ENCODE peak calls at places on chromosomes 7 and 10, in six cellular contexts. J is fibroblast of the aortic adventitia, L is neural progenitor cell, U is ovary, P is RWPE2, V is tibial artery. C is an unnamed sample.

GRCh38 chr7:127582361-127582760 is 3.0 kb downstream of the GCC1 start:
- DNase-seq in V (no peak), U (peak), L (no peak), J (peak), P (no peak), C (no peak)

GRCh38 chr7:145152589-145152988 is 316.7 kb upstream of the TPK1 start:
- DNase-seq in J (no peak), U (no peak), L (peak), P (no peak), V (no peak), C (no peak)

GRCh38 chr7:129149546-129149945 is 5.0 kb downstream of the TSPAN33 start:
- DNase-seq in U (no peak), P (no peak), J (no peak), L (no peak), V (no peak), C (no peak)

GRCh38 chr10:52319926-52320325 is 5.8 kb downstream of the DKK1 start:
- DNase-seq in V (no peak), P (no peak), J (peak), L (no peak), U (no peak), C (no peak)

GRCh38 chr7:132205515-132205914 is 370.8 kb downstream of the PLXNA4 start:
- DNase-seq in P (no peak), U (no peak), V (no peak), J (no peak), L (no peak), C (no peak)

GRCh38 chr7:39212881-39213280 is 235.2 kb downstream of the POU6F2 start:
- DNase-seq in J (no peak), L (no peak), U (no peak), V (no peak), P (no peak), C (no peak)

GRCh38 chr10:88979153-88979562 is 11.4 kb upstream of the FAS start:
- DNase-seq in L (peak), U (peak), P (no peak), J (peak), V (peak), C (no peak)

GRCh38 chr10:84296071-84296981 is 32.1 kb upstream of the CCSER2 start:
- DNase-seq in V (peak), J (peak), U (no peak), L (no peak), P (no peak), C (no peak)

GRCh38 chr10:113297226-113297625 is 255.6 kb upstream of the HABP2 start:
- DNase-seq in L (no peak), J (no peak), U (no peak), P (no peak), V (no peak), C (no peak)
- TF ChIP-seq CTCF in L (no peak), J (no peak), U (no peak), P (no peak), V (no peak), C (no peak)

DNA sequence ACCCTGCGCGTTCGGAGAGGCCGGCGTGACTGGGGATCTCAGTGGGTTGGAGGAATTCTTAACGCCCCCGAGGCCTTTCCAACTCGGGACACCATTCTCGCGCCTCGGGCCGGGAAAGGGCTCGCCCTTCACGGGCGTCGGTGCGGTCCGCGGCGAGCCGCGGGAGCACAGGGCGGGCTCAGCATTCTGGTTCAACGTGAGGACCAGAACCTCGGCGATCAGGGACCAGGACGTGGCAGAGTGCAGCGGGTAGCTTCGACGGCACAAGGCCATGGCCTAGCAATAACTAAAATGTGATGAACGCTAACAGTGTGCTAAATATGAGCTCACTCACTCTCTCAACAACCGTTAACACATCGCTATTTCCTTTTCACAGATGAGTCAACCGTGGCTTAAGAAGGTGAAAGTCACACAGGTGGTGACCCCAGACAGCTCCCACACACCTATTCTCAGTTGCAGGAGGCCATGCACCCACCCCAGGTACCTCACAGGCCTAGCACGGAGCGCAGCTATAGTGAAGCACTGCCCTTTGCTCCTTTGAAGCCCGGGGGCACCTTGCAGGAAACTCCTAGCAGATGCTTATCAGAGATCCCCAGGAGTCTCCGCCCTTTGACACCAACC is 4.5 kb upstream of the EMX2 start:
- DNase-seq in V (no peak), L (no peak), P (no peak), U (no peak), J (no peak), C (peak)
- H3K4me3 ChIP-seq in V (peak), L (peak), P (no peak), U (peak), J (peak), C (no peak)

DNA sequence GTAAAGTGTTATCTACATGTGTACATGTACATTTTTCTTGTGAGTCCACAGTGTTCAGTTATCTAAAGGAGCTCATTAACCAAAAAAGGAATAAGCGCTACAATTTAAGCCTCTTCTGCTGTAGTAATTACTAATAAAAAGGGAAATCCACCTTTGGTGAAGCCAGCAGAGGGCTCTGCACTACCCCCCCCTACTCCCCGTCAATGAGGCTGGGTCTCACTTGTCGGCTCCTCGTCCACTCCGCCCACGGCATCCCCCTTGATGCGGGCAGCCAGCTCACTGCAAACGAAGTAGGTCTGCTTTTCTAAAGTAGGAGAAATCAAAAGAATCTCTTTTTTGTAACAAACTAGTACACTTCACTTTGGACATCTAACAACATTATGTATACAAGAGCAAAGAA is 4.7 kb upstream of the WASHC2A start:
- DNase-seq in L (peak), P (no peak), J (no peak), U (no peak), V (no peak), C (no peak)
- TF ChIP-seq CTCF in L (peak), P (no peak), J (no peak), U (no peak), V (no peak), C (no peak)

GRCh38 chr7:50303894-50304157 is 690 bp upstream of the IKZF1 start:
- DNase-seq in P (no peak), L (peak), U (no peak), J (no peak), V (no peak), C (no peak)
- H3K4me3 ChIP-seq in P (peak), L (peak), U (no peak), J (no peak), V (peak), C (no peak)

GRCh38 chr7:100829150-100829716 is 1.9 kb upstream of the EPHB4 start:
- DNase-seq in P (no peak), U (peak), L (no peak), V (no peak), J (no peak), C (no peak)

GRCh38 chr7:100825760-100826545 is 1.4 kb downstream of the EPHB4 start:
- DNase-seq in J (peak), P (no peak), L (peak), V (no peak), U (no peak), C (no peak)

GRCh38 chr7:100825215-100825671 is 2.1 kb downstream of the EPHB4 start:
- DNase-seq in U (no peak), V (no peak), P (no peak), L (peak), J (peak), C (no peak)

GRCh38 chr7:100826546-100827329 is 585 bp downstream of the EPHB4 start:
- DNase-seq in U (peak), P (no peak), V (no peak), L (peak), J (no peak), C (no peak)

DNA sequence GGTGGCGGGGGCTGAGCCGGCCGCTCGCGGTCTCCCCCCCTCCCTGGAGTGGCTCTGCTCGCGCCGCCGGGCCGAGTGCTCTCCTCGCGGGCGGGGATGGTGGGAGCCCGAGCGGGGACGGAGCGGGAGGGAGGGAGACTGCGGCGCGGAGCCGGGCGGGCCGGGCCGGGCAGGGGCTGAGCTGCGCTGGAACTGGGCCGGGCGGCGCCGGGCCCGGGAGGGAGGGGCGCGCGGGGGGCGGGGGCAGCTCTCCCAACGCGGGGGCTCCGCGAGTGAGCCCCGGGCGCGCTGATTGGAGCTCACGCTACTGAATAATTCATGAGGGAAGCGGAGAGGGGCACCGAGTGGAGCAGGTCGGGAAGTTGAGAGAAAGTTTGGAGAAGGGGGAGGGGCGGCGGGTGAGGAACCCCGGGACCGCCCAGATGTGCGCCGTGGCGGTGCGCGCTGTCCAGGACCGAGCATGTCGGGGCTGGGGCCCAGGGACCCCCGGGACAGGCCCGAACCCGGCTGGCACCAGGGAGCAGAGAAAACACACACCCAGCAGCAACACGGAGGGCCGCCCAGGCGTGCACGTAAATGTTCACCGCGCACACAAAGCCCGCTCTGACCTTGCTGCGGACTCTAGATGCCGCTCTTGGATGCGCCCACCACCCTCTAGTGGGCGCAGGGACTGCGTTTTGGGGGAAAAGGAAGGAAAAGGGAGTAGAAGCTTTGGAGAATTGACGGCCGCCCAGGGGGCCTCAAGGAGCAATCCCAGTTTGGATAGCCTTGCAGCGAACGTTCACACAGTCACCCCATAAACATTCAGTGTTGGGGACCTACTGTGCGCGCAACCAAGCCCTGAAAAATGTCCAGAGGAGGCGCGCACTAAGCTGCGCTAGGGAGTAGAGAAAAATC is at the start of gene EPHB4:
- DNase-seq in P (peak), J (peak), U (peak), L (peak), V (peak), C (peak)
- TF ChIP-seq CTCF in P (peak), J (peak), U (peak), L (peak), V (no peak), C (no peak)